ENCODE peak calls at places on chromosome 18, in six cellular contexts. O is CD4-positive, alpha-beta T cell; F is progenitor cell of endocrine pancreas; D is epithelial cell of prostate; Z is left cardiac atrium; G is stimulated activated CD4-positive, alpha-beta T cell treated with anti-CD3 and anti-CD28 coated beads, Interleukin-4, amount 100 ng/mL, for 1 hour. L is an unnamed sample.

GRCh38 chr18:78790511-78790910 is 189.1 kb upstream of the SALL3 start:
- DNase-seq in O (no peak), F (no peak), D (no peak), Z (no peak), G (no peak), L (no peak)

GRCh38 chr18:75811156-75811555 is 383.7 kb upstream of the SMIM21 start:
- DNase-seq in O (no peak), F (no peak), D (no peak), Z (no peak), G (no peak), L (no peak)

GRCh38 chr18:384897-385296 is 115.6 kb downstream of the COLEC12 start:
- DNase-seq in O (no peak), F (no peak), D (no peak), Z (no peak), G (no peak), L (no peak)

GRCh38 chr18:7601249-7601620 is 34.1 kb downstream of the PTPRM start:
- DNase-seq in O (no peak), F (no peak), D (no peak), Z (no peak), G (no peak), L (no peak)

GRCh38 chr18:10689231-10689953 is 163.6 kb downstream of the NAPG start:
- DNase-seq in O (no peak), F (no peak), D (no peak), Z (no peak), G (no peak), L (no peak)

GRCh38 chr18:2302012-2302411 is 269.3 kb downstream of the METTL4 start:
- DNase-seq in O (no peak), F (no peak), D (no peak), Z (no peak), G (no peak), L (no peak)

GRCh38 chr18:22314406-22314805 is 103.3 kb downstream of the CTAGE1 start:
- DNase-seq in O (no peak), F (no peak), D (no peak), Z (peak; percentile 54), G (no peak), L (no peak)

GRCh38 chr18:2939317-2939716 is 73.6 kb downstream of the LPIN2 start:
- DNase-seq in O (no peak), F (no peak), D (no peak), Z (no peak), G (no peak), L (no peak)

GRCh38 chr18:21703241-21703820 is 1.2 kb downstream of the ABHD3 start:
- DNase-seq in O (no peak), F (no peak), D (no peak), Z (no peak), G (peak; percentile 18), L (no peak)

GRCh38 chr18:37397814-37398213 is 167.8 kb downstream of the CELF4 start:
- DNase-seq in O (no peak), F (no peak), D (no peak), Z (no peak), G (no peak), L (no peak)